ENCODE peak calls at places on chromosomes 13 and 19, in seven cellular contexts. S is left lung, P is endodermal cell, E is cardiac muscle cell, I is fibroblast of pulmonary artery, H is neural progenitor cell, F is thoracic aorta. L is an unnamed sample.

GRCh38 chr19:955803-956746 is 28.1 kb upstream of the WDR18 start:
- DNase-seq in I (no peak), F (no peak), P (no peak), E (peak), H (peak), S (no peak), L (no peak)

GRCh38 chr13:113584205-113584869 is at the start of gene TFDP1:
- DNase-seq in H (peak), E (peak), P (peak), F (no peak), S (peak), I (peak), L (peak)

GRCh38 chr13:83881917-83882625 is at the start of gene SLITRK1:
- DNase-seq in P (peak), S (no peak), H (peak), I (peak), E (peak), F (no peak), L (no peak)

GRCh38 chr13:75759531-75759930 is 123.4 kb downstream of the LMO7 start:
- DNase-seq in F (no peak), S (no peak), P (no peak), I (no peak), E (no peak), H (no peak), L (no peak)

GRCh38 chr19:45097776-45098520 is 5.0 kb downstream of the PPP1R37 start:
- DNase-seq in P (peak), E (no peak), F (no peak), I (peak), H (no peak), S (peak), L (no peak)

GRCh38 chr19:55444720-55445045 is 1.6 kb upstream of the SHISA7 start:
- DNase-seq in E (no peak), F (no peak), H (no peak), S (no peak), I (no peak), P (no peak), L (no peak)

GRCh38 chr19:42412661-42413076 is 14.5 kb downstream of the LIPE start:
- DNase-seq in I (no peak), E (no peak), P (no peak), S (no peak), H (no peak), F (no peak), L (no peak)

GRCh38 chr13:29908411-29908810 is 58.0 kb upstream of the UBL3 start:
- DNase-seq in F (no peak), H (no peak), P (no peak), E (no peak), S (no peak), I (peak), L (no peak)

GRCh38 chr13:52891685-52892084 is 43.2 kb upstream of the PCDH8 start:
- DNase-seq in F (no peak), E (no peak), S (no peak), H (no peak), I (no peak), P (peak), L (no peak)

GRCh38 chr13:96696501-96696900 is 297.8 kb downstream of the OXGR1 start:
- DNase-seq in F (no peak), S (no peak), E (no peak), P (no peak), I (no peak), H (no peak), L (no peak)

GRCh38 chr13:28037399-28037798 is 48.9 kb upstream of the URAD start:
- DNase-seq in I (no peak), S (no peak), F (no peak), E (no peak), P (no peak), H (no peak), L (no peak)

GRCh38 chr13:85536706-85537105 is 262.5 kb downstream of the SLITRK6 start:
- DNase-seq in H (no peak), P (no peak), S (no peak), E (no peak), F (no peak), I (peak), L (no peak)

GRCh38 chr13:110886475-110887241 is 28.2 kb downstream of the ANKRD10 start:
- DNase-seq in S (no peak), E (no peak), P (peak), H (no peak), F (no peak), I (no peak), L (no peak)

GRCh38 chr19:1997353-1998233 is 17.9 kb downstream of the BTBD2 start:
- DNase-seq in E (no peak), I (no peak), S (no peak), F (no peak), H (no peak), P (no peak), L (no peak)

GRCh38 chr19:3054972-3055740 is 7.1 kb downstream of the TLE5 start:
- DNase-seq in P (no peak), F (no peak), I (no peak), E (no peak), H (no peak), S (no peak), L (no peak)

GRCh38 chr13:100630564-100630963 is 42.0 kb upstream of the GGACT start:
- DNase-seq in E (no peak), F (no peak), H (peak), I (no peak), P (no peak), S (no peak), L (no peak)

GRCh38 chr13:99191900-99192399 is 8.7 kb upstream of the UBAC2 start:
- DNase-seq in H (peak), S (no peak), P (no peak), F (no peak), I (no peak), E (no peak), L (no peak)

GRCh38 chr13:106151056-106151699 is 384.3 kb downstream of the EFNB2 start:
- DNase-seq in P (no peak), I (peak), E (no peak), S (no peak), H (peak), F (no peak), L (no peak)

GRCh38 chr19:33638167-33639033 is 16.6 kb downstream of the CHST8 start:
- DNase-seq in P (peak), E (peak), F (no peak), S (no peak), H (no peak), I (no peak), L (no peak)

GRCh38 chr19:23515551-23515950 is 120.3 kb upstream of the ZNF91 start:
- DNase-seq in I (no peak), P (no peak), S (no peak), H (no peak), F (no peak), E (no peak), L (no peak)

GRCh38 chr13:46478641-46479040 is 74.3 kb upstream of the LRCH1 start:
- DNase-seq in P (no peak), E (no peak), I (no peak), F (no peak), S (no peak), H (no peak), L (no peak)

GRCh38 chr19:10290439-10290875 is 705 bp downstream of the ICAM5 start:
- DNase-seq in F (no peak), P (peak), I (no peak), S (no peak), E (peak), H (peak), L (no peak)

GRCh38 chr13:38417241-38417640 is 67.6 kb downstream of the UFM1 start:
- DNase-seq in P (no peak), I (no peak), E (no peak), S (no peak), H (no peak), F (no peak), L (no peak)

GRCh38 chr19:10277795-10278583 is 7.1 kb downstream of the ICAM1 start:
- DNase-seq in I (no peak), F (no peak), E (no peak), P (no peak), S (no peak), H (no peak), L (no peak)

GRCh38 chr13:26759907-26760834 is at the start of gene GPR12:
- DNase-seq in H (peak), F (no peak), P (peak), E (peak), I (peak), S (no peak), L (no peak)

GRCh38 chr19:19750842-19751790 is 18.2 kb upstream of the ZNF14 start:
- DNase-seq in S (no peak), I (no peak), F (no peak), H (no peak), E (no peak), P (no peak), L (no peak)

GRCh38 chr13:25973576-25973975 is 78.2 kb downstream of the SHISA2 start:
- DNase-seq in S (no peak), E (no peak), H (no peak), P (no peak), F (no peak), I (no peak), L (no peak)

GRCh38 chr19:8641908-8642547 is 11.6 kb downstream of the NFILZ start:
- DNase-seq in S (no peak), H (peak), F (no peak), P (no peak), I (peak), E (peak), L (no peak)

GRCh38 chr13:50893211-50893852 is 16.3 kb upstream of the RNASEH2B start:
- DNase-seq in F (no peak), S (no peak), I (no peak), E (no peak), P (no peak), H (no peak), L (peak)

GRCh38 chr13:62293081-62293480 is 877.4 kb upstream of the PCDH20 start:
- DNase-seq in P (no peak), I (peak), H (no peak), F (no peak), E (no peak), S (no peak), L (no peak)

GRCh38 chr13:24911135-24911524 is 147.2 kb downstream of the RNF17 start:
- DNase-seq in E (no peak), P (no peak), S (no peak), F (no peak), H (no peak), I (peak), L (no peak)

GRCh38 chr19:1254081-1254527 is 5.7 kb downstream of the MIDN start:
- DNase-seq in F (no peak), H (no peak), I (no peak), S (peak), E (no peak), P (no peak), L (no peak)

GRCh38 chr13:33917135-33917534 is 99.2 kb downstream of the RFC3 start:
- DNase-seq in F (no peak), S (no peak), P (no peak), I (no peak), E (peak), H (no peak), L (no peak)

DNA sequence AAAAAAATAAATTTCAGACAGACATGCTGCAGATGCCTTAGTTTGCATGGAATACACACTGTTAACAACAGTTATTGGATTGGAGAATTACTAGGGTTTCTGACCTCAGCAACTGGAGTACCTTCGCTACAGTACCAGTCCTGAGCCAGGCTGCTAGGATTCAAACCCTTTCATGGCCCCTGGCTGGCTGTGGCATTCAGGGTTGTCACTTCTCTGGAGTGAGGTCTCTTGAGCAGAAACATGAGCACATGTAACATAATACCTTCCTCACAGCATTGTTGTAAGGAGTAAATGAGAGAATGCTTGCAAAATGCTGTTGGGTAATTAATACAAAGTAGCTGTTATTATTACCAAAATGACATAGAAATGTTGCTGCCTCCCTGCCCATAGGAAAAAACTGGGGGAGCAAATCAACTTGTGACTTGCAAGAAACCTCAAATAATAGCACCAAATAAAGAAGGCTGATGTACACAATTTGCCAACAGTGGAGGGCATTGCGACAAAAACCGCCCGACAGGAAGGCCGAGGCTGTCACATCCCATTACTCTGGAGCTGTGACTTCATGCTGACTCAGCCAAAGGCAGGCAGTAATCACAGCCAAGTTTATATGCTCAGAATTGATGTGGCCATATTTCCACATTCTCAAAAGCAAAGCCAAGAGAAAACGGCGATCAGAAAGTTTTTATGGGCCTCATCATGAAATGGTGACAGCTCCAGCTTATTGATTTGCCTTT is 100.4 kb downstream of the RFC3 start:
- DNase-seq in P (no peak), S (peak), E (peak), F (no peak), H (peak), I (peak), L (no peak)
- TF ChIP-seq CTCF in P (no peak), S (no peak), E (no peak), F (no peak), H (no peak), I (no peak), L (no peak)

GRCh38 chr19:11338164-11338563 is 1.3 kb downstream of the RAB3D start:
- DNase-seq in H (no peak), I (no peak), F (no peak), P (no peak), S (no peak), E (no peak), L (no peak)
- H3K4me3 ChIP-seq in H (no peak), I (peak), F (peak), P (peak), S (peak), E (no peak), L (no peak)

GRCh38 chr13:73913043-73913740 is 221.0 kb downstream of the KLF12 start:
- DNase-seq in P (peak), S (no peak), F (no peak), E (no peak), I (peak), H (no peak), L (no peak)
- TF ChIP-seq CTCF in P (no peak), S (no peak), F (no peak), E (no peak), I (no peak), H (no peak), L (no peak)

GRCh38 chr13:35478384-35479222 is 2.1 kb upstream of the MAB21L1 start:
- DNase-seq in H (peak), S (no peak), E (peak), I (no peak), F (no peak), P (peak), L (no peak)
- H3K4me3 ChIP-seq in H (peak), S (no peak), E (no peak), I (no peak), F (no peak), P (peak), L (peak)

GRCh38 chr13:37173214-37173613 is 67.8 kb upstream of the CSNK1A1L start:
- DNase-seq in I (peak), F (no peak), P (peak), H (no peak), S (no peak), E (no peak), L (no peak)
- TF ChIP-seq CTCF in I (no peak), F (no peak), P (no peak), H (no peak), S (no peak), E (no peak), L (no peak)

GRCh38 chr19:17393914-17394313 is at the start of gene CCDC194:
- DNase-seq in H (no peak), S (no peak), E (no peak), P (no peak), I (no peak), F (no peak), L (no peak)

GRCh38 chr19:17389288-17389687 is 4.7 kb downstream of the CCDC194 start:
- DNase-seq in P (no peak), S (no peak), H (no peak), I (no peak), E (no peak), F (no peak), L (no peak)

GRCh38 chr19:17389957-17390664 is 3.9 kb downstream of the CCDC194 start:
- DNase-seq in S (no peak), I (no peak), F (no peak), H (no peak), P (peak), E (peak), L (no peak)

GRCh38 chr19:17390665-17391370 is 3.2 kb downstream of the CCDC194 start:
- DNase-seq in F (peak), P (peak), S (peak), I (peak), E (peak), H (peak), L (peak)

DNA sequence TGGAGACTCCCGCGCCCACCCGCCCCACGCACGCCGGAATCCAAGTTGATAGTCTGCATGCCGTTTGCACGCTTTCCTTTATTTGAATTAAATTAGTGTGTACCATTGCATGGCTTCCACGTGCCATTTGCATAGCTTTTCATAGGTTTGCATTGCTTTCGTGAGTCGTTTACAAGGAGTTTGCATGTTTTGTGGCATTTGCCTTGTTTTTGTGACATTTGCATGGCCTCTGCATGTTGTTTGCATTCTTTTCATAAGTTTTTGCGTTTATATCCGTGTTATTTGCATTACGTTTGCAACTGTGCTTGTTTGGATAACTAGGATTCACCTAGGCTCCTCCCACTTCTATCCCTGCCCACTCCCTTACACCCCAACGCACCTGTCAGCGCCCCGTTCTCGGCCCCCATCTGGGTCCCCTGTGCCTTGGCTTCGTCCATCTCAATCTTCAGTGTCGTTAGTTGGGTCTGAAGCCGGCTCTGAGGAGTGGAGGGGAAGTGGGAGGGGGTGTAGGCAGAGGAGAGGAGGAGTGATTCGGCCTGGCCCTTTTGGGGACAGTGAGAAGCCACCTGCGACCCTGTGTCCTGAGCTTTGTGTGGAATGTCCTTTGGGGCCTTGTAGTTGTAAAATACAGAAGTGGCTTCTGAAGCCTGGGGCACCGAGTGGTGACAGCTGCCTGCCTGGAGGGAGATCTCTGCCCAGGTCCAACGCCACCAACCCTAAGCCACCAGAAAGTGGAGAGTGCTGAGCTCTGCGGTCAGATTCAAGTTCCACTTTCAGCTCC is 2.4 kb downstream of the CCDC194 start:
- DNase-seq in I (no peak), F (no peak), S (no peak), H (peak), E (peak), P (peak), L (no peak)
- H3K4me3 ChIP-seq in I (peak), F (peak), S (peak), H (peak), E (peak), P (peak), L (peak)

DNA sequence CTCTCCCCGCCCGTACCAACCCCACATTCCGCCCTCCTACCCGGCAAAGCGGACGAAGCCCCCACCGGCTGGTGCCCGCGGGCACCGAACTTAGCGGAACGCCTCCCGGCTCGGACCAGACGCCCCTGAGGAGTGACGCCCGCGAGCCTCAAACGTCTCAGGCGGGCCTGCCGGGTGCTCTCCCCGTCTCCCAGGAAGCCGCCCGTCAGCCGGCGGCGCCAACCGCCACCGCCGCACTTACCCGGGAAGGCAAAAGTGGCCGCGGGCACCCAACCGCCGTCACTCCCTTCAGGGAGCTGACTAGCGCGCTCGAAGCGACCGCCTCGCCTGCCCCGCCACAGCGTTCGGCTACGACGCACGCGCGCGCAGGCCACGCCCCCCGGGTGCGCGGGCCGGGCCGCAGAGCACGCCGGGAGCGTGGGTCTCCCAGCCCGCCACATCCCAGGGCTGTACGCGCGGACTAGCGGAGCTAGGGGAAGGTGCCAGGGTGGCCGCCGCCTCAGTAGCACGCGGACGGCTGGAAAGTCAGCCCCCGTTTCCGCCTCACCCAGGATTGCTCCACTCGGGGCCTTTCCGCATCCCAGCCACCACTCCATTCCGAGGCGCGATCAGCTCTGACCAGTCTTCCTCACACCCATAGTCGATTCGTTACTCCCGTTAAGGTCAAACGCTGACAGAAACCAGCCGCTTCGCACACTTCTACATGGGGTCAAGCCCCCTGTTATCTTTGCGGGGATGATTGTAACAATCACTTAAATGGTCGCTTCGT is at the start of gene TEX30:
- DNase-seq in F (peak), P (peak), S (peak), I (peak), E (peak), H (peak), L (peak)
- TF ChIP-seq CTCF in F (no peak), P (peak), S (peak), I (no peak), E (no peak), H (no peak), L (no peak)